ENCODE peak calls at places on chromosome 3, in nine cellular contexts. F is HL-60, S is GM23338, B is SK-N-SH, W is upper lobe of right lung, V is H9, E is mammary epithelial cell, Z is tibial artery, I is brain microvascular endothelial cell. M is an unnamed sample.

GRCh38 chr3:106097817-106098410 is 229.1 kb upstream of the CBLB start:
- DNase-seq in E (no peak), Z (no peak), B (no peak), S (no peak), F (no peak), I (no peak), V (no peak), W (no peak), M (no peak)

GRCh38 chr3:171967137-171967783 is 72.1 kb upstream of the FNDC3B start:
- DNase-seq in S (no peak), V (no peak), E (peak), B (no peak), I (peak), F (peak), W (no peak), Z (no peak), M (peak)

GRCh38 chr3:71972031-71972430 is 187.1 kb upstream of the PROK2 start:
- DNase-seq in S (no peak), Z (no peak), W (no peak), I (no peak), F (no peak), V (no peak), B (no peak), E (peak), M (no peak)

GRCh38 chr3:151024339-151024738 is 51.8 kb upstream of the CLRN1 start:
- DNase-seq in S (no peak), I (no peak), E (no peak), Z (no peak), B (no peak), F (no peak), V (no peak), W (no peak), M (no peak)

GRCh38 chr3:172991424-172991996 is 149.5 kb downstream of the SPATA16 start:
- DNase-seq in V (no peak), S (no peak), B (no peak), W (no peak), I (no peak), F (no peak), Z (no peak), E (no peak), M (no peak)

GRCh38 chr3:131630812-131631211 is 128.0 kb upstream of the MRPL3 start:
- DNase-seq in V (no peak), E (no peak), B (no peak), W (no peak), I (no peak), Z (no peak), S (no peak), F (no peak), M (no peak)

GRCh38 chr3:48057521-48057920 is 41.3 kb upstream of the MAP4 start:
- DNase-seq in S (no peak), I (no peak), E (no peak), V (no peak), W (no peak), F (no peak), B (no peak), Z (no peak), M (no peak)

GRCh38 chr3:141262306-141262705 is 30.7 kb downstream of the PXYLP1 start:
- DNase-seq in E (peak), I (peak), F (no peak), V (no peak), B (no peak), Z (no peak), S (no peak), W (no peak), M (no peak)

GRCh38 chr3:27559835-27560234 is 75.7 kb upstream of the SLC4A7 start:
- DNase-seq in S (no peak), E (peak), V (no peak), W (no peak), I (peak), Z (peak), F (no peak), B (peak), M (no peak)

GRCh38 chr3:85939026-85939616 is 980.3 kb downstream of the CADM2 start:
- DNase-seq in I (no peak), W (no peak), Z (no peak), F (no peak), E (no peak), S (no peak), B (no peak), V (no peak), M (no peak)

GRCh38 chr3:136195258-136196063 is 674 bp downstream of the MSL2 start:
- DNase-seq in I (peak), E (peak), V (peak), B (peak), W (peak), F (peak), S (peak), Z (peak), M (peak)

GRCh38 chr3:171757377-171758034 is 52.8 kb downstream of the PLD1 start:
- DNase-seq in E (peak), F (no peak), S (no peak), B (no peak), Z (no peak), W (no peak), V (no peak), I (no peak), M (no peak)

GRCh38 chr3:144028798-144029411 is 57.3 kb downstream of the DIPK2A start:
- DNase-seq in F (peak), S (no peak), W (no peak), Z (no peak), B (no peak), I (no peak), V (no peak), E (no peak), M (peak)

GRCh38 chr3:100263583-100263982 is 2.8 kb downstream of the TBC1D23 start:
- DNase-seq in I (no peak), V (no peak), W (no peak), E (peak), B (no peak), S (no peak), Z (no peak), F (no peak), M (no peak)

GRCh38 chr3:181572432-181572831 is 139.3 kb upstream of the SOX2 start:
- DNase-seq in E (no peak), W (no peak), V (no peak), S (no peak), B (no peak), Z (no peak), I (no peak), F (no peak), M (no peak)

GRCh38 chr3:108153451-108153981 is 62.7 kb upstream of the CD47 start:
- DNase-seq in V (peak), Z (no peak), S (peak), I (peak), E (peak), F (peak), B (peak), W (no peak), M (no peak)

GRCh38 chr3:194472290-194472920 is 14.4 kb downstream of the ATP13A3 start:
- DNase-seq in E (peak), I (peak), Z (no peak), S (peak), B (peak), V (no peak), F (peak), W (no peak), M (no peak)

GRCh38 chr3:66425566-66425965 is 75.3 kb downstream of the LRIG1 start:
- DNase-seq in Z (no peak), V (no peak), E (no peak), B (no peak), F (no peak), S (no peak), W (no peak), I (no peak), M (no peak)

GRCh38 chr3:39013921-39014509 is 37.7 kb downstream of the SCN11A start:
- DNase-seq in Z (no peak), V (no peak), I (no peak), S (no peak), F (no peak), B (no peak), W (no peak), E (peak), M (no peak)

DNA sequence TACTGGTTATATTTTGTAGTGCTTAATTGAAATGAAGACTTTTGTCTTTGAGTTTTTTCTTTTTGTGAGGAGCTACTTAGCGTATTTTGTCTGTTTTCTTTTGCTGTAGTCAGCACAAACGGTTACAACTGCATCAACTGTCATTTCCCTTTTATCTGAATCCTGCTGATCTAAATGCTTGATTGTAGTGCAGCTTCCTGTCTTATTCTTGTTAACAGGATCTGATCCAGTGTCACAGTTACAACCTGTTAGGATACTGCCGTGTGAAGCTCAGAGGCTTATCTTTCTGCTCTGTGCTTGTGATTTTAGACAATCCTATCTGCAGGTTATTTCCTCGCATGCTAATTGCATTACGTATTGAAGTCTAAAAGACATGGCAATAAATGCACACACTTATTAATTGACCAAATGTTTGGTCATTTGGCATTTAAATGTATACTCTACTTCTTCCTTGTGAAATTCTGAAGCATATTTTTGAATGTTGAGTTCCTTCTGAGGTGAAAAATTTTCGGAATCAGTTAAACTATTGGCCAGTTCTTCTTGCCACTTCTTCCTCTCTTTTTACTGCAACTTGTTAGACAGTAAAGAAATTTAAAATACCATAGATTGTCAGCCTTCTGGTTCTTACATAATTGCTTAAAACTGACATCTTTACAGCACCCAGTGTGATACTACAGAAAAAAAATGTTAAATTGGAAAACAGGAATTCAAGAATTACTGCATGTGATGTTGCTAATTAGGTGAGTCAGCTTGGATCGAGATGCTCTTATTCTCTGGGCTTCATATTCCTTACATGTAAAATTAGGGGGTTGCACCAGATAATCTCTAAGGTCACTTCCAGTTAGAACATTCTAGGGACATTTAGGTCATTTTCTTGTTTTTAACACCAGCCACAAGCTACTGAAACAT is 168.2 kb downstream of the MBNL1 start:
- DNase-seq in W (no peak), I (no peak), S (no peak), F (no peak), V (no peak), Z (no peak), E (no peak), B (peak), M (no peak)
- H3K27ac ChIP-seq in W (no peak), I (no peak), S (no peak), F (peak), V (no peak), Z (peak), E (no peak), B (no peak), M (peak)

GRCh38 chr3:55143336-55143735 is 215.5 kb upstream of the LRTM1 start:
- DNase-seq in B (no peak), F (no peak), E (no peak), W (no peak), Z (no peak), V (no peak), I (no peak), S (no peak), M (no peak)
- TF ChIP-seq CTCF in B (no peak), F (no peak), E (no peak), W (no peak), Z (no peak), V (no peak), I (no peak), S (no peak), M (no peak)

GRCh38 chr3:42424911-42425310 is 14.5 kb upstream of the LYZL4 start:
- DNase-seq in F (no peak), S (no peak), W (no peak), Z (no peak), E (no peak), V (no peak), B (no peak), I (no peak), M (no peak)

GRCh38 chr3:42421818-42422796 is 11.7 kb upstream of the LYZL4 start:
- DNase-seq in V (no peak), I (no peak), E (no peak), S (no peak), Z (no peak), W (no peak), F (no peak), B (no peak), M (no peak)

DNA sequence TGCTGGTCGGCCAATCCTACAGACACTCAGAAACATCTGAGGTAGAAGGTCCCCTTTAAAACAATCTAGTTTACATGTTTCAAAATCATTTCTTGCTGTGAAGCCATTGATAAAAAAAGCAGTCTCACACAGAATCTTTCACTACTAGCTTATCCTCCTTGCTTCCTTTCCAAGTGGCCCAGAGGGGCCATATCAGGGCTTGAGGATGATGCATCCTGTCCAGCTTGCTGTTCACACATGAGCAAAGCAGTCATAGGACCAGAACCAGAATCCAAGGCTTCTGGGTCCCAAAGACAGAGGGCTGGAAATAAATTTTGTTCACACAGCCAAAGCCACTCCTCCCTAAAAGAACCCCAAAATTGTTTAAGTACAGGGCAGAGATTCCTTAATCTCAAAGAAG is 9.2 kb upstream of the LYZL4 start:
- DNase-seq in Z (no peak), W (no peak), F (no peak), V (no peak), B (no peak), S (no peak), E (no peak), I (no peak), M (no peak)
- H3K27ac ChIP-seq in Z (no peak), W (no peak), F (no peak), V (no peak), B (no peak), S (no peak), E (no peak), I (no peak), M (no peak)

DNA sequence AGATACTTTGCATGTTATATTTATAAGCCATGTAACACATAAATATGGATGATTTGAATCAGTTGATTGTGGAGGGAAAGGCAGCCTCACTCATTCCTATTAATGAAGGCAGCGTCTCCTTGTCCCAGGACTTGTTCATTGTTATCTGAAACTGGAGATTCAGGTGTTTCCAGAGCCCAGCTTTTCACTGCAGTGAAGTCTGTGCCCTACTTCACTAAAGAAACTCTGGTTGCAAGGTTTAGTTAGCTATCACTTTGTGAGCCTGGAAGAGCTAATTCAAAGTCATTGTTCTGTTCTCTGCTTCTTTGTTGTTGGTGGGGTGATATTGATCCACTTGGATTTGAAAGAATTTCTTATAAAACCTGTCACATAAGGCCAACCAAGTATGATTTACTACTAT is 9.8 kb downstream of the NR2C2 start:
- DNase-seq in F (no peak), Z (no peak), W (no peak), E (no peak), B (no peak), S (no peak), I (no peak), V (no peak), M (no peak)
- TF ChIP-seq CTCF in F (no peak), Z (no peak), W (no peak), E (no peak), B (no peak), S (no peak), I (no peak), V (no peak), M (no peak)

M was measured in heart right ventricle.